ENCODE peak calls at places on chromosomes 6 and 20, in four cellular contexts. E is tibial nerve, V is mesendoderm, I is dorsolateral prefrontal cortex. C is an unnamed sample.

GRCh38 chr6:25992413-25993037 is 29.9 kb downstream of the TRIM38 start:
- DNase-seq in E (peak), V (peak), I (peak), C (peak)

GRCh38 chr6:52992980-52993379 is 2.1 kb downstream of the GSTA4 start:
- DNase-seq in E (no peak), V (no peak), I (no peak), C (no peak)

GRCh38 chr6:4085329-4085695 is 6.4 kb upstream of the FAM217A start:
- DNase-seq in E (no peak), V (no peak), I (no peak), C (no peak)

GRCh38 chr20:51095755-51096509 is 73.0 kb upstream of the KCNG1 start:
- DNase-seq in E (no peak), V (peak), I (no peak), C (no peak)

GRCh38 chr6:12222405-12223366 is 67.5 kb upstream of the EDN1 start:
- DNase-seq in E (no peak), V (peak), I (no peak), C (no peak)

GRCh38 chr6:33787954-33788693 is 806 bp downstream of the LEMD2 start:
- DNase-seq in E (peak), V (peak), I (peak), C (peak)

GRCh38 chr20:52747736-52748135 is 224.4 kb upstream of the TSHZ2 start:
- DNase-seq in E (no peak), V (peak), I (no peak), C (no peak)

GRCh38 chr20:17488916-17489600 is 42.1 kb downstream of the BFSP1 start:
- DNase-seq in E (no peak), V (no peak), I (no peak), C (no peak)

GRCh38 chr20:43243672-43244269 is 54.1 kb upstream of the PTPRT start:
- DNase-seq in E (no peak), V (peak), I (peak), C (no peak)

GRCh38 chr6:83051386-83052172 is 14.1 kb downstream of the UBE3D start:
- DNase-seq in E (no peak), V (no peak), I (no peak), C (no peak)

GRCh38 chr20:20010639-20011500 is 6.3 kb upstream of the NAA20 start:
- DNase-seq in E (no peak), V (no peak), I (no peak), C (no peak)

GRCh38 chr20:17556842-17557674 is 12.8 kb upstream of the DSTN start:
- DNase-seq in E (peak), V (no peak), I (no peak), C (no peak)

GRCh38 chr20:53827996-53828672 is 234.5 kb upstream of the ZNF217 start:
- DNase-seq in E (peak), V (peak), I (no peak), C (no peak)

GRCh38 chr20:53829706-53830521 is 236.3 kb upstream of the ZNF217 start:
- DNase-seq in E (no peak), V (no peak), I (no peak), C (no peak)

GRCh38 chr20:53828673-53829085 is 235.0 kb upstream of the ZNF217 start:
- DNase-seq in E (peak), V (peak), I (no peak), C (no peak)

GRCh38 chr20:53827292-53827995 is 233.8 kb upstream of the ZNF217 start:
- DNase-seq in E (no peak), V (no peak), I (no peak), C (no peak)

GRCh38 chr20:53829086-53829703 is 235.6 kb upstream of the ZNF217 start:
- DNase-seq in E (peak), V (peak), I (no peak), C (no peak)
- H3K4me3 ChIP-seq in E (peak), V (no peak), I (peak), C (peak)

GRCh38 chr6:43128926-43129325 is 42.1 kb upstream of the SRF start:
- DNase-seq in E (no peak), V (no peak), I (no peak), C (no peak)

GRCh38 chr6:43129434-43130194 is 41.5 kb upstream of the SRF start:
- DNase-seq in E (no peak), V (peak), I (no peak), C (no peak)

GRCh38 chr6:43125555-43125954 is 45.5 kb upstream of the SRF start:
- DNase-seq in E (no peak), V (no peak), I (no peak), C (no peak)

GRCh38 chr6:43125119-43125518 is 46.0 kb upstream of the SRF start:
- DNase-seq in E (no peak), V (no peak), I (no peak), C (no peak)

GRCh38 chr6:43127180-43127579 is 43.9 kb upstream of the SRF start:
- DNase-seq in E (no peak), V (no peak), I (no peak), C (no peak)
- H3K27ac ChIP-seq in E (no peak), V (no peak), I (no peak), C (no peak)

GRCh38 chr6:135235716-135236115 is 54.6 kb downstream of the MYB start:
- DNase-seq in E (no peak), V (no peak), I (no peak), C (no peak)

GRCh38 chr6:135233676-135234491 is 52.8 kb downstream of the MYB start:
- DNase-seq in E (no peak), V (no peak), I (no peak), C (no peak)

GRCh38 chr6:135234492-135234780 is 53.3 kb downstream of the MYB start:
- DNase-seq in E (no peak), V (no peak), I (no peak), C (no peak)

GRCh38 chr6:135236319-135236718 is 55.2 kb downstream of the MYB start:
- DNase-seq in E (no peak), V (no peak), I (no peak), C (no peak)

DNA sequence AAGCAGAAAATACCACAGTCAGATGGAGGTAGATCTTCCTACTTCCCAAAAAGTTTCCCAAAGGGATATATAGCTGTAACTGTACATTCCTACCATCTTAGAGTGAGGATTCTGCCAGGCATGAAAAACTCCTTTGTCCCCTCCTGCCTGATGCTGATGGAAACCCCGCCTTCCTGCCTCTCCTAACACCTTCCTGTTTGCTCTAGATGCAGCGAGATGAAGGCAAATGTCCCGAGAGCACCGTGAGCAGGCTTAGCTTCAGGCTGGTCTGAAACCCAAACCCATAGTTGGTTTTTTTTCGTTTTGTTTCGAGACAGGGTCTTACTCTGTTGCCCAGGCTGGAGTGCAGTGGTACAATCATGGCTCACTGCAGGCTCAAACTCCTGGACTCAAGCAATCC is 55.6 kb downstream of the MYB start:
- DNase-seq in E (no peak), V (peak), I (no peak), C (no peak)
- H3K4me3 ChIP-seq in E (no peak), V (no peak), I (no peak), C (no peak)

GRCh38 chr6:36857325-36857724 is 17.3 kb downstream of the PPIL1 start:
- DNase-seq in E (no peak), V (no peak), I (no peak), C (no peak)
- H3K27ac ChIP-seq in E (no peak), V (no peak), I (no peak), C (no peak)

DNA sequence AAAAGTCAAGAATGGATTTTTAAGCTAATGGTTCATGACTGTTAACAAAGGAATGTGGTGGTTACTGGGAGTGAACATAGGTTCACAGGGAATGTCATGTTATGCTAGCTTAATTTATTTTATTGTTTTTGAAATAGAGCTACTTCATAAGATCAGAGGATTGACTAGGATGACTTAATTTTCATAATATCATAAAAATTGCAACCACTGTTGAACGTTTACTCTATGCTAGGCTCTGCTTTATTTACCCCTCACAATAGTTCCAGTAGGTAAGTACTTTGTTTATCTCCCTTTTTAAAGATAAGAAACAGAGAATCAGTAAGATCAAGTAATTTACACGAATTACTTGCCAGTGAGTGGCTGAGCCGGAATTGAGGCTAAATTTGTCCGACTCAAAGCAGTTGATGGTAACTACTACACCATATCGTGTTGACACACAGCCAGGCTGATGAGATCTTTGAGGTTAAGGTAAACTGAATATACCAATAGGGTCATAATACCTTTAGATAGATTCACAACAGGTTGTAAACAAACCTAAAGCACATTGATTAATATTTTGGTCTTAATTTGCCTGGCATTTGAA is 194.6 kb upstream of the CITED2 start:
- DNase-seq in E (no peak), V (peak), I (no peak), C (no peak)
- H3K4me3 ChIP-seq in E (no peak), V (no peak), I (no peak), C (no peak)

GRCh38 chr6:88653936-88654335 is 309.5 kb downstream of the RNGTT start:
- DNase-seq in E (no peak), V (no peak), I (no peak), C (no peak)
- H3K27ac ChIP-seq in E (no peak), V (no peak), I (no peak), C (no peak)

GRCh38 chr20:63552481-63553249 is 1.3 kb upstream of the FNDC11 start:
- DNase-seq in E (no peak), V (no peak), I (no peak), C (no peak)

GRCh38 chr20:63555661-63556381 is 1.9 kb downstream of the FNDC11 start:
- DNase-seq in E (no peak), V (no peak), I (no peak), C (no peak)

GRCh38 chr20:63553251-63553932 is 567 bp upstream of the FNDC11 start:
- DNase-seq in E (peak), V (peak), I (no peak), C (peak)

GRCh38 chr20:63554361-63555278 is 661 bp downstream of the FNDC11 start:
- DNase-seq in E (no peak), V (no peak), I (no peak), C (no peak)

GRCh38 chr20:63553933-63554290 is at the start of gene FNDC11:
- DNase-seq in E (no peak), V (peak), I (no peak), C (peak)
- H3K4me3 ChIP-seq in E (peak), V (peak), I (peak), C (peak)

GRCh38 chr6:134455319-134455718 is 137.4 kb upstream of the SGK1 start:
- DNase-seq in E (no peak), V (no peak), I (no peak), C (no peak)
- H3K27ac ChIP-seq in E (no peak), V (no peak), I (no peak), C (no peak)

GRCh38 chr6:1393641-1394283 is 4.4 kb downstream of the FOXF2 start:
- DNase-seq in E (no peak), V (no peak), I (no peak), C (no peak)

GRCh38 chr6:1390805-1391511 is 1.6 kb downstream of the FOXF2 start:
- DNase-seq in E (no peak), V (peak), I (no peak), C (no peak)

GRCh38 chr6:1394591-1395463 is 5.5 kb downstream of the FOXF2 start:
- DNase-seq in E (no peak), V (no peak), I (no peak), C (no peak)

GRCh38 chr6:1391692-1392309 is 2.4 kb downstream of the FOXF2 start:
- DNase-seq in E (no peak), V (no peak), I (no peak), C (no peak)

DNA sequence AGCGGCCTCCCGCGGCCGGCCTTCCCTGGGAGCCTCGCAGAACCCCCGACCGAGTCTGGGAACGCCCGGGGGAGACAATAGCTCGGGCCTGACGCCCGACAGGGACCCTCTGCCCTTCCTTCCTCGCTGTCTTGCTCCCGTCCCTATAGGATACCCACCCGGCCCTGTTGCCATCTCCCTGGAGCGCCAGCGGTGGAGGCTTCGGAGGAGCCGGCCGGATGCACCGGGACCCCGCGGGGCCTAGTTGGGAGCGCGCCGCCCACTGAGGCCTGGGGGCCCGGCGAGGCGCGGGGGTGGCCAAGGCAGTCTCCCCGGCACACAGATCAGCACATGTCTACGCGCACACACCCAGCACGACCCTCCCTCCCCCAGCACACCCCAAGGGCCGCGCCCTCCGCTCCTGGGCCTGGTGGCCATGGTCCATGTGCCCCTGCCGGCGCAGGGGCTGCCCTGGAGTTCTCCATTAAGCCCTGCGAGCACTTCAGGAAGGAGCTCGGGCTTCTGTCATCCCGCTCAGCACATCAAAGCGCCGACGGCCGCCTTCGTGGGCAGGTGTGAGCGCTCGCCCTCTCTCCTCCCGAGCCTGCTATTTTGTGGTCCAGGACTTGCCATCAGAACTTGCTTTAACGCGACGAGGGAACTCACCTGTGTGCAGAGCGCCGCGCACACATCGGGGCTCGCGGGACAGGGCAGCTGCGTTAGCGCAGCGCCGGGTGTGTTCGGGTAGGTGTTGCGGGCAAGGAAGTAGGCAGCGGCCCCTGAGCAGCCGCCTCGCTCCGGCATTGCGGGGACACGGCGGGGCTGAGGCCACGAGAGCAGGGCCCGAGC is 3.7 kb downstream of the FOXF2 start:
- DNase-seq in E (no peak), V (no peak), I (no peak), C (no peak)
- H3K4me3 ChIP-seq in E (peak), V (no peak), I (peak), C (no peak)